ENCODE peak calls at places on chromosomes 16 and 17, in nine cellular contexts. One of them, this sample, is unnamed.

GRCh38 chr16:63787014-63787413 is 1334.8 kb downstream of the CDH11 start:
- DNase-seq in GM20000: no peak
- DNase-seq in substantia nigra: no peak
- DNase-seq in activated T-cell treated with anti-CD3 and anti-CD28 coated beads, Interleukin-2, amount 50 U/mL, for 72 hours: no peak
- DNase-seq in COR-L47: no peak
- DNase-seq in cardiac fibroblast: no peak
- DNase-seq in mesendoderm: peak; percentile 39
- DNase-seq in NCI-H460: no peak
- DNase-seq in GM12865: no peak
- DNase-seq in this sample: no peak

GRCh38 chr17:82334204-82334621 is 647 bp upstream of the SECTM1 start:
- DNase-seq in GM20000: no peak
- DNase-seq in substantia nigra: no peak
- DNase-seq in activated T-cell treated with anti-CD3 and anti-CD28 coated beads, Interleukin-2, amount 50 U/mL, for 72 hours: no peak
- DNase-seq in COR-L47: no peak
- DNase-seq in cardiac fibroblast: no peak
- DNase-seq in mesendoderm: no peak
- DNase-seq in NCI-H460: no peak
- DNase-seq in GM12865: no peak
- DNase-seq in this sample: no peak

GRCh38 chr17:58331815-58332719 is 3.5 kb upstream of the TSPOAP1 start:
- DNase-seq in GM20000: peak; percentile 78
- DNase-seq in substantia nigra: no peak
- DNase-seq in activated T-cell treated with anti-CD3 and anti-CD28 coated beads, Interleukin-2, amount 50 U/mL, for 72 hours: peak; percentile 93
- DNase-seq in COR-L47: no peak
- DNase-seq in cardiac fibroblast: no peak
- DNase-seq in mesendoderm: no peak
- DNase-seq in NCI-H460: no peak
- DNase-seq in GM12865: peak; percentile 98
- DNase-seq in this sample: peak; percentile 97

GRCh38 chr17:72592242-72592966 is 471.6 kb downstream of the SOX9 start:
- DNase-seq in GM20000: peak; percentile 79
- DNase-seq in substantia nigra: peak; percentile 67
- DNase-seq in activated T-cell treated with anti-CD3 and anti-CD28 coated beads, Interleukin-2, amount 50 U/mL, for 72 hours: peak; percentile 57
- DNase-seq in COR-L47: peak; percentile 80
- DNase-seq in cardiac fibroblast: peak; percentile 91
- DNase-seq in mesendoderm: peak; percentile 87
- DNase-seq in NCI-H460: peak; percentile 64
- DNase-seq in GM12865: peak; percentile 89
- DNase-seq in this sample: peak; percentile 83

GRCh38 chr17:75549246-75550138 is 24.0 kb downstream of the LLGL2 start:
- DNase-seq in GM20000: no peak
- DNase-seq in substantia nigra: no peak
- DNase-seq in activated T-cell treated with anti-CD3 and anti-CD28 coated beads, Interleukin-2, amount 50 U/mL, for 72 hours: no peak
- DNase-seq in COR-L47: peak; percentile 91
- DNase-seq in cardiac fibroblast: no peak
- DNase-seq in mesendoderm: peak; percentile 84
- DNase-seq in NCI-H460: peak; percentile 4
- DNase-seq in GM12865: no peak
- DNase-seq in this sample: no peak

GRCh38 chr17:70774339-70775110 is 605.2 kb downstream of the KCNJ2 start:
- DNase-seq in GM20000: no peak
- DNase-seq in substantia nigra: no peak
- DNase-seq in activated T-cell treated with anti-CD3 and anti-CD28 coated beads, Interleukin-2, amount 50 U/mL, for 72 hours: no peak
- DNase-seq in COR-L47: no peak
- DNase-seq in cardiac fibroblast: no peak
- DNase-seq in mesendoderm: no peak
- DNase-seq in NCI-H460: no peak
- DNase-seq in GM12865: no peak
- DNase-seq in this sample: no peak

GRCh38 chr17:34556384-34556783 is 23.0 kb upstream of the TMEM132E start:
- DNase-seq in GM20000: no peak
- DNase-seq in substantia nigra: no peak
- DNase-seq in activated T-cell treated with anti-CD3 and anti-CD28 coated beads, Interleukin-2, amount 50 U/mL, for 72 hours: no peak
- DNase-seq in COR-L47: no peak
- DNase-seq in cardiac fibroblast: peak; percentile 10
- DNase-seq in mesendoderm: peak; percentile 90
- DNase-seq in NCI-H460: peak; percentile 17
- DNase-seq in GM12865: peak; percentile 4
- DNase-seq in this sample: no peak

GRCh38 chr17:78390241-78391050 is 12.0 kb downstream of the PGS1 start:
- DNase-seq in GM20000: no peak
- DNase-seq in substantia nigra: no peak
- DNase-seq in activated T-cell treated with anti-CD3 and anti-CD28 coated beads, Interleukin-2, amount 50 U/mL, for 72 hours: no peak
- DNase-seq in COR-L47: no peak
- DNase-seq in cardiac fibroblast: peak; percentile 87
- DNase-seq in mesendoderm: peak; percentile 96
- DNase-seq in NCI-H460: no peak
- DNase-seq in GM12865: no peak
- DNase-seq in this sample: no peak

GRCh38 chr16:52191533-52192134 is 355.3 kb downstream of the TOX3 start:
- DNase-seq in GM20000: peak; percentile 61
- DNase-seq in substantia nigra: peak; percentile 41
- DNase-seq in activated T-cell treated with anti-CD3 and anti-CD28 coated beads, Interleukin-2, amount 50 U/mL, for 72 hours: peak; percentile 32
- DNase-seq in COR-L47: peak; percentile 58
- DNase-seq in cardiac fibroblast: peak; percentile 76
- DNase-seq in mesendoderm: peak; percentile 72
- DNase-seq in NCI-H460: peak; percentile 48
- DNase-seq in GM12865: peak; percentile 72
- DNase-seq in this sample: peak; percentile 51

GRCh38 chr17:3982541-3983017 is 18.3 kb upstream of the ATP2A3 start:
- DNase-seq in GM20000: no peak
- DNase-seq in substantia nigra: no peak
- DNase-seq in activated T-cell treated with anti-CD3 and anti-CD28 coated beads, Interleukin-2, amount 50 U/mL, for 72 hours: no peak
- DNase-seq in COR-L47: no peak
- DNase-seq in cardiac fibroblast: no peak
- DNase-seq in mesendoderm: no peak
- DNase-seq in NCI-H460: no peak
- DNase-seq in GM12865: no peak
- DNase-seq in this sample: no peak

GRCh38 chr17:43736389-43736788 is 22.2 kb downstream of the SOST start:
- DNase-seq in GM20000: no peak
- DNase-seq in substantia nigra: no peak
- DNase-seq in activated T-cell treated with anti-CD3 and anti-CD28 coated beads, Interleukin-2, amount 50 U/mL, for 72 hours: no peak
- DNase-seq in COR-L47: no peak
- DNase-seq in cardiac fibroblast: no peak
- DNase-seq in mesendoderm: no peak
- DNase-seq in NCI-H460: no peak
- DNase-seq in GM12865: no peak
- DNase-seq in this sample: no peak

GRCh38 chr16:66537236-66537635 is 12.7 kb downstream of the TK2 start:
- DNase-seq in GM20000: no peak
- DNase-seq in substantia nigra: no peak
- DNase-seq in activated T-cell treated with anti-CD3 and anti-CD28 coated beads, Interleukin-2, amount 50 U/mL, for 72 hours: no peak
- DNase-seq in COR-L47: no peak
- DNase-seq in cardiac fibroblast: no peak
- DNase-seq in mesendoderm: no peak
- DNase-seq in NCI-H460: no peak
- DNase-seq in GM12865: no peak
- DNase-seq in this sample: no peak

GRCh38 chr17:56130030-56130429 is 23.2 kb upstream of the ANKFN1 start:
- DNase-seq in GM20000: no peak
- DNase-seq in substantia nigra: no peak
- DNase-seq in activated T-cell treated with anti-CD3 and anti-CD28 coated beads, Interleukin-2, amount 50 U/mL, for 72 hours: no peak
- DNase-seq in COR-L47: no peak
- DNase-seq in cardiac fibroblast: no peak
- DNase-seq in mesendoderm: peak; percentile 25
- DNase-seq in NCI-H460: no peak
- DNase-seq in GM12865: no peak
- DNase-seq in this sample: no peak

GRCh38 chr17:72421128-72422092 is 300.6 kb downstream of the SOX9 start:
- DNase-seq in GM20000: peak; percentile 75
- DNase-seq in substantia nigra: no peak
- DNase-seq in activated T-cell treated with anti-CD3 and anti-CD28 coated beads, Interleukin-2, amount 50 U/mL, for 72 hours: peak; percentile 51
- DNase-seq in COR-L47: peak; percentile 3
- DNase-seq in cardiac fibroblast: peak; percentile 88
- DNase-seq in mesendoderm: peak; percentile 68
- DNase-seq in NCI-H460: peak; percentile 94
- DNase-seq in GM12865: peak; percentile 96
- DNase-seq in this sample: peak; percentile 81

GRCh38 chr16:1979271-1980025 is 1.8 kb downstream of the NOXO1 start:
- DNase-seq in GM20000: no peak
- DNase-seq in substantia nigra: no peak
- DNase-seq in activated T-cell treated with anti-CD3 and anti-CD28 coated beads, Interleukin-2, amount 50 U/mL, for 72 hours: no peak
- DNase-seq in COR-L47: peak; percentile 87
- DNase-seq in cardiac fibroblast: no peak
- DNase-seq in mesendoderm: peak; percentile 50
- DNase-seq in NCI-H460: no peak
- DNase-seq in GM12865: no peak
- DNase-seq in this sample: no peak

GRCh38 chr16:58109881-58110280 is 19.3 kb downstream of the CFAP20 start:
- DNase-seq in GM20000: no peak
- DNase-seq in substantia nigra: no peak
- DNase-seq in activated T-cell treated with anti-CD3 and anti-CD28 coated beads, Interleukin-2, amount 50 U/mL, for 72 hours: no peak
- DNase-seq in COR-L47: no peak
- DNase-seq in cardiac fibroblast: no peak
- DNase-seq in mesendoderm: no peak
- DNase-seq in NCI-H460: no peak
- DNase-seq in GM12865: no peak
- DNase-seq in this sample: no peak

GRCh38 chr17:1153795-1154546 is 25.8 kb downstream of the ABR start:
- DNase-seq in GM20000: no peak
- DNase-seq in substantia nigra: peak; percentile 33
- DNase-seq in activated T-cell treated with anti-CD3 and anti-CD28 coated beads, Interleukin-2, amount 50 U/mL, for 72 hours: no peak
- DNase-seq in COR-L47: peak; percentile 73
- DNase-seq in cardiac fibroblast: peak; percentile 89
- DNase-seq in mesendoderm: peak; percentile 85
- DNase-seq in NCI-H460: peak; percentile 40
- DNase-seq in GM12865: no peak
- DNase-seq in this sample: no peak

GRCh38 chr16:66360624-66361324 is 5.7 kb upstream of the CDH5 start:
- DNase-seq in GM20000: no peak
- DNase-seq in substantia nigra: no peak
- DNase-seq in activated T-cell treated with anti-CD3 and anti-CD28 coated beads, Interleukin-2, amount 50 U/mL, for 72 hours: no peak
- DNase-seq in COR-L47: no peak
- DNase-seq in cardiac fibroblast: no peak
- DNase-seq in mesendoderm: no peak
- DNase-seq in NCI-H460: no peak
- DNase-seq in GM12865: no peak
- DNase-seq in this sample: peak; percentile 16

GRCh38 chr16:69818811-69819587 is 56.9 kb downstream of the WWP2 start:
- DNase-seq in GM20000: no peak
- DNase-seq in substantia nigra: no peak
- DNase-seq in activated T-cell treated with anti-CD3 and anti-CD28 coated beads, Interleukin-2, amount 50 U/mL, for 72 hours: no peak
- DNase-seq in COR-L47: no peak
- DNase-seq in cardiac fibroblast: no peak
- DNase-seq in mesendoderm: peak; percentile 66
- DNase-seq in NCI-H460: no peak
- DNase-seq in GM12865: no peak
- DNase-seq in this sample: no peak

GRCh38 chr16:2211923-2212347 is 1.3 kb upstream of the BRICD5 start:
- DNase-seq in GM20000: no peak
- DNase-seq in substantia nigra: no peak
- DNase-seq in activated T-cell treated with anti-CD3 and anti-CD28 coated beads, Interleukin-2, amount 50 U/mL, for 72 hours: no peak
- DNase-seq in COR-L47: no peak
- DNase-seq in cardiac fibroblast: no peak
- DNase-seq in mesendoderm: no peak
- DNase-seq in NCI-H460: no peak
- DNase-seq in GM12865: no peak
- DNase-seq in this sample: no peak

GRCh38 chr17:10463402-10463801 is 6.0 kb downstream of the MYH4 start:
- DNase-seq in GM20000: no peak
- DNase-seq in substantia nigra: no peak
- DNase-seq in activated T-cell treated with anti-CD3 and anti-CD28 coated beads, Interleukin-2, amount 50 U/mL, for 72 hours: no peak
- DNase-seq in COR-L47: no peak
- DNase-seq in cardiac fibroblast: no peak
- DNase-seq in mesendoderm: peak; percentile 27
- DNase-seq in NCI-H460: no peak
- DNase-seq in GM12865: no peak
- DNase-seq in this sample: no peak